ENCODE peak calls at places on chromosomes 6 and 20, in five cellular contexts. U is HCT116, E is SK-N-SH, A is GM12878, O is K562. B is an unnamed sample.

GRCh38 chr20:23508449-23508848 is 17.5 kb downstream of the CST8 start:
- DNase-seq in U (no peak), E (no peak), A (no peak), O (no peak), B (no peak)

GRCh38 chr20:46914789-46915359 is 20.2 kb downstream of the EYA2 start:
- DNase-seq in U (no peak), E (no peak), A (no peak), O (no peak), B (no peak)

GRCh38 chr6:6105472-6106036 is 98.8 kb upstream of the NRN1 start:
- DNase-seq in U (peak), E (no peak), A (no peak), O (no peak), B (no peak)

GRCh38 chr6:107827541-107827940 is 3.4 kb upstream of the SCML4 start:
- DNase-seq in U (no peak), E (no peak), A (no peak), O (no peak), B (no peak)

GRCh38 chr6:100346203-100346602 is 118.5 kb downstream of the SIM1 start:
- DNase-seq in U (no peak), E (no peak), A (no peak), O (no peak), B (no peak)

GRCh38 chr20:3739054-3739925 is 6.8 kb downstream of the HSPA12B start:
- DNase-seq in U (no peak), E (no peak), A (no peak), O (no peak), B (no peak)

GRCh38 chr20:43988451-43988850 is 73.8 kb downstream of the TOX2 start:
- DNase-seq in U (no peak), E (no peak), A (no peak), O (no peak), B (no peak)

GRCh38 chr6:165034271-165034741 is 275.1 kb downstream of the C6orf118 start:
- DNase-seq in U (no peak), E (no peak), A (no peak), O (no peak), B (no peak)

GRCh38 chr6:117028256-117028655 is 151.2 kb downstream of the RFX6 start:
- DNase-seq in U (no peak), E (no peak), A (no peak), O (no peak), B (no peak)

GRCh38 chr20:58418949-58419748 is 30.1 kb downstream of the VAPB start:
- DNase-seq in U (no peak), E (no peak), A (no peak), O (no peak), B (no peak)

GRCh38 chr6:141552463-141552862 is 580.3 kb upstream of the GJE1 start:
- DNase-seq in U (peak), E (no peak), A (peak), O (no peak), B (peak)
- TF ChIP-seq ZBTB33 in U (no peak), E (no peak), A (no peak), O (no peak), B (no peak)

GRCh38 chr6:152296648-152297376 is 340.4 kb downstream of the SYNE1 start:
- DNase-seq in U (no peak), E (no peak), A (no peak), O (no peak), B (peak)
- TF ChIP-seq RAD21 in U (no peak), E (no peak), A (no peak), O (no peak), B (no peak)

GRCh38 chr6:31578461-31579118 is 3.2 kb downstream of the TNF start:
- DNase-seq in U (no peak), E (no peak), A (no peak), O (no peak), B (no peak)

GRCh38 chr6:31575335-31575901 is at the start of gene TNF:
- DNase-seq in U (no peak), E (no peak), A (peak), O (no peak), B (no peak)

GRCh38 chr6:31575952-31576684 is 753 bp downstream of the TNF start:
- DNase-seq in U (no peak), E (no peak), A (no peak), O (no peak), B (no peak)

GRCh38 chr6:31578058-31578457 is 2.7 kb downstream of the TNF start:
- DNase-seq in U (no peak), E (no peak), A (no peak), O (no peak), B (no peak)

DNA sequence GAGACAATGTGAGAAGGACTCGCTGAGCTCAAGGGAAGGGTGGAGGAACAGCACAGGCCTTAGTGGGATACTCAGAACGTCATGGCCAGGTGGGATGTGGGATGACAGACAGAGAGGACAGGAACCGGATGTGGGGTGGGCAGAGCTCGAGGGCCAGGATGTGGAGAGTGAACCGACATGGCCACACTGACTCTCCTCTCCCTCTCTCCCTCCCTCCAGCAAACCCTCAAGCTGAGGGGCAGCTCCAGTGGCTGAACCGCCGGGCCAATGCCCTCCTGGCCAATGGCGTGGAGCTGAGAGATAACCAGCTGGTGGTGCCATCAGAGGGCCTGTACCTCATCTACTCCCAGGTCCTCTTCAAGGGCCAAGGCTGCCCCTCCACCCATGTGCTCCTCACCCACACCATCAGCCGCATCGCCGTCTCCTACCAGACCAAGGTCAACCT is 1.6 kb downstream of the TNF start:
- DNase-seq in U (no peak), E (no peak), A (no peak), O (no peak), B (no peak)
- TF ChIP-seq ZBTB33 in U (no peak), E (no peak), A (no peak), O (no peak), B (no peak)

GRCh38 chr20:38044685-38045084 is 11.1 kb downstream of the RPRD1B start:
- DNase-seq in U (no peak), E (no peak), A (no peak), O (no peak), B (no peak)

GRCh38 chr20:38040276-38040675 is 6.7 kb downstream of the RPRD1B start:
- DNase-seq in U (no peak), E (no peak), A (no peak), O (no peak), B (no peak)

GRCh38 chr20:38046572-38046971 is 13.0 kb downstream of the RPRD1B start:
- DNase-seq in U (no peak), E (no peak), A (no peak), O (no peak), B (no peak)

GRCh38 chr20:38043512-38044300 is 10.2 kb downstream of the RPRD1B start:
- DNase-seq in U (no peak), E (no peak), A (no peak), O (no peak), B (no peak)
- TF ChIP-seq RAD21 in U (no peak), E (no peak), A (no peak), O (no peak), B (no peak)